ENCODE peak calls at places on chromosomes 13 and 19, in nine cellular contexts. Y is brain microvascular endothelial cell, R is mesothelial cell of epicardium, N is tibial nerve, L is gastrocnemius medialis, O is HepG2, V is left ventricle myocardium inferior, B is fibroblast of pulmonary artery, W is PC-9. K is an unnamed sample.

GRCh38 chr13:106507560-106508274 is 27.7 kb downstream of the EFNB2 start:
- DNase-seq in R (no peak), Y (peak), O (peak), L (no peak), N (no peak), V (no peak), W (peak), B (peak), K (no peak)

GRCh38 chr19:1411255-1412191 is 4.1 kb downstream of the DAZAP1 start:
- DNase-seq in R (no peak), Y (peak), L (peak), O (no peak), B (peak), N (no peak), W (no peak), V (peak), K (no peak)

GRCh38 chr13:30718661-30719520 is 16.5 kb upstream of the ALOX5AP start:
- DNase-seq in R (no peak), B (peak), W (peak), V (no peak), L (no peak), Y (peak), N (no peak), O (peak), K (no peak)

GRCh38 chr19:20660473-20660872 is 898 bp downstream of the ZNF626 start:
- DNase-seq in W (no peak), L (no peak), N (no peak), B (peak), R (no peak), Y (peak), V (no peak), O (no peak), K (no peak)

GRCh38 chr19:34173145-34173956 is 1.0 kb downstream of the LSM14A start:
- DNase-seq in O (peak), V (no peak), N (peak), Y (no peak), W (peak), B (peak), R (peak), L (no peak), K (no peak)

GRCh38 chr13:94550030-94550738 is 45.8 kb downstream of the TGDS start:
- DNase-seq in L (no peak), W (peak), N (peak), B (peak), Y (peak), R (no peak), V (no peak), O (peak), K (no peak)

GRCh38 chr13:73090116-73090811 is 31.5 kb downstream of the KLF5 start:
- DNase-seq in L (no peak), Y (peak), V (no peak), N (no peak), R (no peak), B (peak), O (peak), W (peak), K (no peak)

GRCh38 chr19:7328647-7329046 is 20.1 kb upstream of the ARHGEF18 start:
- DNase-seq in V (no peak), N (no peak), O (no peak), B (no peak), R (no peak), Y (no peak), W (no peak), L (no peak), K (no peak)

GRCh38 chr19:14544977-14545715 is 15.8 kb downstream of the TECR start:
- DNase-seq in Y (no peak), L (peak), V (peak), W (no peak), R (no peak), B (no peak), N (no peak), O (no peak), K (no peak)

GRCh38 chr13:40438999-40439797 is 227.2 kb downstream of the FOXO1 start:
- DNase-seq in L (no peak), O (no peak), N (peak), W (no peak), R (no peak), Y (peak), V (no peak), B (peak), K (no peak)

GRCh38 chr13:50999641-51000040 is 90.0 kb downstream of the RNASEH2B start:
- DNase-seq in O (no peak), Y (no peak), N (no peak), R (no peak), B (no peak), W (no peak), L (no peak), V (no peak), K (peak)

GRCh38 chr13:47822036-47822435 is 179.0 kb downstream of the SUCLA2 start:
- DNase-seq in B (no peak), Y (no peak), N (no peak), L (no peak), V (no peak), R (no peak), O (no peak), W (no peak), K (no peak)

GRCh38 chr13:113956571-113956970 is 17.3 kb downstream of the C13orf46 start:
- DNase-seq in W (no peak), R (no peak), V (no peak), L (no peak), N (no peak), B (no peak), Y (no peak), O (no peak), K (no peak)

GRCh38 chr19:907183-907853 is 5.7 kb downstream of the R3HDM4 start:
- DNase-seq in O (no peak), V (no peak), L (no peak), B (no peak), W (no peak), R (no peak), N (no peak), Y (no peak), K (no peak)

GRCh38 chr19:3516675-3517207 is 10.6 kb downstream of the FZR1 start:
- DNase-seq in L (peak), O (no peak), B (no peak), N (no peak), W (peak), V (no peak), R (no peak), Y (no peak), K (no peak)

GRCh38 chr13:51919531-51919930 is 57.8 kb downstream of the CCDC70 start:
- DNase-seq in B (no peak), R (no peak), Y (no peak), N (no peak), W (no peak), L (no peak), O (no peak), V (no peak), K (no peak)

GRCh38 chr13:91361755-91362271 is 14.3 kb downstream of the MIR17HG start:
- DNase-seq in L (no peak), Y (no peak), V (no peak), O (peak), B (no peak), W (no peak), N (no peak), R (no peak), K (no peak)

GRCh38 chr13:76225815-76226489 is 589.8 kb downstream of the LMO7 start:
- DNase-seq in N (no peak), B (peak), W (no peak), V (peak), Y (peak), R (no peak), L (peak), O (no peak), K (no peak)

GRCh38 chr19:45927565-45928261 is 13.1 kb upstream of the NANOS2 start:
- DNase-seq in W (peak), Y (peak), N (peak), B (peak), V (peak), O (peak), L (peak), R (peak), K (peak)
- TF ChIP-seq CTCF in W (no peak), Y (no peak), N (no peak), B (no peak), V (peak), O (peak), L (peak), R (no peak), K (peak)

DNA sequence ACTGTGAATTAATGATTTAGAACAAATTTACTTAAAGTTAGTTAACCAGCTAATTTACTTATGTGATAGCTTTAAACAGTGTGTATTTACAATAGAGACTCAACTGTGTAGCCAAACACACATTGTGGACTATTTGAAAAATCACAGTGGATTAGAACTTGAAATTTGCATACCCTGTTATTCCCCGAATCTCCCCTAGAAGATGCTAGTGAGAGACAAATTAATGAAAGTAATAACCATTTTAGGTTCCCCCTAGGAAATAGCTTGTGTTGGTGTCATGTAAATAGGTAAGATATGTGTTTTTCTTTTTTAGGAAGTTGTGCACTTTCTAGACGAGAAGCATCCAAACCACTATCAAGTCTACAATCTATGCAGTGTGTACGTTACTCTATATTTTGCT is 98.5 kb downstream of the C1QTNF9 start:
- DNase-seq in B (no peak), O (no peak), N (no peak), L (no peak), R (no peak), Y (no peak), V (no peak), W (no peak), K (no peak)
- TF ChIP-seq CTCF in B (peak), O (no peak), N (no peak), L (no peak), R (no peak), Y (peak), V (no peak), W (no peak), K (peak)

GRCh38 chr19:36672368-36672767 is 5.7 kb upstream of the ZNF461 start:
- DNase-seq in O (no peak), Y (no peak), W (no peak), N (no peak), V (no peak), R (no peak), B (no peak), L (no peak), K (no peak)
- TF ChIP-seq CTCF in O (no peak), Y (no peak), W (no peak), N (no peak), V (no peak), R (no peak), B (no peak), L (no peak), K (no peak)

DNA sequence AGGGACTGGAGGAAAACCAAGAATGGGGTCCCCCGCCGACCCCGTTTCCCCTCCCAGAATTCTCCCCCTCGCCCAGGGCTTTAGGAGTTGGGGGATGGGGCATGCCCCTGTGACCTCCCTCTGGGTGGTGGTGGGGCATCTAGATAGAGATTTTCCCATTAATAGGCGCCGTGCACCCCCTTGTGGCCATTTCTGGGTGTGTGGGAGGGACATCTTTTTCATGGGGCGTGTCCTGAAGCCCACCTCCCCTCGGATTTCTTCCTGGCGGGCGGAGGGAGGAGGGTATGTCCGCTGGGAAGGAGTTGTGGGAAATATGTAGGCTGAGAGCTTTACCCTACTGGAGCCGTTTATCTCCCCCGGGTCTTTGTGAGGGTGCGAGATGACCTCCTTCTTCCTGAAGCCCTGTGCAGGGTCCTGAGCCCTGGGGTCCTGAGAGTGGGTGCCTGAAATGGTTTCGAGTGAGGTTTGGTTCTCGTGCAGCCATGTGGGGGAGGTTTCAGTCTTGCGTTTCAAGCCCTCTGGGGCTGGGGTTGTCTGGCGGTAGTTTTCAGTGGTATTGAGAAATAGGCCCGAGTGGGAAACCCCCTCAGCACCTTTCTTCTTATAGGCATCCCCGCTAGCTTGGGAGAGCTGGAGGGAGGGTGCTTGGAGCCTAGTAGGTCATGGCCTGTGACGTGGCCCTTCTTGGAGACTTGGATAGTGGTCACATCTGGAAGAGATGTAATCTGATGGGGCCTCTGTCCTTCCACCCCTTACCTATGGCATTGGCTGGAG is 1.0 kb downstream of the PRMT1 start:
- DNase-seq in R (peak), N (peak), Y (peak), O (peak), V (peak), W (no peak), B (peak), L (peak), K (peak)
- TF ChIP-seq CTCF in R (peak), N (peak), Y (peak), O (peak), V (peak), W (peak), B (peak), L (peak), K (peak)

GRCh38 chr19:19321143-19321577 is 531 bp downstream of the MAU2 start:
- DNase-seq in V (no peak), B (no peak), W (no peak), O (peak), N (no peak), R (peak), L (no peak), Y (no peak), K (peak)

GRCh38 chr19:19324059-19324755 is 3.6 kb downstream of the MAU2 start:
- DNase-seq in Y (no peak), W (no peak), N (no peak), R (no peak), B (no peak), L (no peak), V (no peak), O (no peak), K (no peak)

GRCh38 chr19:19319725-19320361 is 466 bp downstream of the SUGP1 start:
- DNase-seq in B (no peak), N (no peak), W (no peak), Y (no peak), R (no peak), O (no peak), L (no peak), V (no peak), K (no peak)

GRCh38 chr19:19316082-19316481 is 4.2 kb downstream of the SUGP1 start:
- DNase-seq in Y (no peak), N (no peak), V (no peak), L (no peak), B (no peak), W (no peak), R (no peak), O (no peak), K (no peak)

GRCh38 chr19:19320362-19321142 is at the start of the genes MAU2 and SUGP1:
- DNase-seq in W (peak), L (peak), R (peak), B (peak), V (peak), N (peak), Y (peak), O (peak), K (peak)
- TF ChIP-seq CTCF in W (no peak), L (peak), R (no peak), B (peak), V (peak), N (peak), Y (peak), O (peak), K (peak)

GRCh38 chr19:12864721-12865715 is 16.2 kb downstream of the DNASE2 start:
- DNase-seq in B (no peak), Y (no peak), W (no peak), N (no peak), O (peak), R (no peak), V (no peak), L (no peak), K (no peak)
- TF ChIP-seq CTCF in B (no peak), Y (no peak), W (no peak), N (no peak), O (peak), R (no peak), V (no peak), L (no peak), K (no peak)

GRCh38 chr13:24625324-24625723 is 54.9 kb upstream of the ATP12A start:
- DNase-seq in N (no peak), V (no peak), L (no peak), R (no peak), Y (no peak), B (no peak), O (no peak), W (no peak), K (no peak)
- TF ChIP-seq CTCF in N (no peak), V (no peak), L (no peak), R (no peak), Y (no peak), B (no peak), O (no peak), W (no peak), K (no peak)

K was measured in WERI-Rb-1.